ENCODE peak calls at places on chromosomes 5 and 9, in four cellular contexts. U, Y, Q and D are unnamed samples.

GRCh38 chr9:111700776-111701175 is 39.4 kb downstream of the GNG10 start:
- DNase-seq in U (no peak), Y (no peak), Q (no peak), D (no peak)

GRCh38 chr5:107894361-107894760 is 223.6 kb upstream of the EFNA5 start:
- DNase-seq in U (no peak), Y (no peak), Q (no peak), D (no peak)

GRCh38 chr5:73307645-73308346 is 134.8 kb downstream of the TMEM174 start:
- DNase-seq in U (no peak), Y (no peak), Q (no peak), D (no peak)

GRCh38 chr5:35876454-35876853 is 19.8 kb downstream of the IL7R start:
- DNase-seq in U (no peak), Y (no peak), Q (no peak), D (no peak)

GRCh38 chr9:78900500-78900899 is 603.6 kb downstream of the PSAT1 start:
- DNase-seq in U (no peak), Y (no peak), Q (no peak), D (no peak)

GRCh38 chr5:129670944-129671343 is 77.0 kb upstream of the MINAR2 start:
- DNase-seq in U (no peak), Y (no peak), Q (no peak), D (no peak)

GRCh38 chr9:98332405-98332831 is 77.0 kb upstream of the TBC1D2 start:
- DNase-seq in U (no peak), Y (no peak), Q (no peak), D (peak; percentile 72)

GRCh38 chr5:33824516-33825195 is 67.1 kb downstream of the ADAMTS12 start:
- DNase-seq in U (no peak), Y (peak; percentile 43), Q (no peak), D (no peak)

GRCh38 chr9:92294297-92294676 is 790 bp upstream of the IARS1 start:
- DNase-seq in U (no peak), Y (no peak), Q (no peak), D (no peak)

GRCh38 chr5:171390883-171391677 is 3.4 kb downstream of the NPM1 start:
- DNase-seq in U (no peak), Y (no peak), Q (no peak), D (no peak)

GRCh38 chr5:12072441-12072840 is 168.2 kb upstream of the CTNND2 start:
- DNase-seq in U (no peak), Y (no peak), Q (no peak), D (no peak)

GRCh38 chr9:6779417-6780241 is 21.9 kb downstream of the KDM4C start:
- DNase-seq in U (no peak), Y (no peak), Q (no peak), D (peak; percentile 31)

GRCh38 chr9:6780690-6781089 is 22.9 kb downstream of the KDM4C start:
- DNase-seq in U (no peak), Y (no peak), Q (no peak), D (no peak)

GRCh38 chr9:6782378-6782777 is 24.6 kb downstream of the KDM4C start:
- DNase-seq in U (no peak), Y (no peak), Q (no peak), D (no peak)

GRCh38 chr9:6781476-6781875 is 23.7 kb downstream of the KDM4C start:
- DNase-seq in U (no peak), Y (no peak), Q (no peak), D (no peak)

GRCh38 chr9:6777218-6777902 is 19.6 kb downstream of the KDM4C start:
- DNase-seq in U (peak; percentile 69), Y (no peak), Q (no peak), D (no peak)
- TF ChIP-seq EGR1 in U (peak; percentile 12), Y (no peak), Q (no peak), D (no peak)

GRCh38 chr9:19757745-19758144 is 31.1 kb downstream of the SLC24A2 start:
- DNase-seq in U (no peak), Y (no peak), Q (no peak), D (no peak)
- TF ChIP-seq EGR1 in U (no peak), Y (no peak), Q (no peak), D (no peak)

GRCh38 chr9:109255394-109255793 is 65.5 kb downstream of the EPB41L4B start:
- DNase-seq in U (no peak), Y (no peak), Q (no peak), D (no peak)

GRCh38 chr9:109252291-109252690 is 68.6 kb downstream of the EPB41L4B start:
- DNase-seq in U (no peak), Y (no peak), Q (no peak), D (no peak)

GRCh38 chr9:109253241-109253636 is 67.6 kb downstream of the EPB41L4B start:
- DNase-seq in U (no peak), Y (no peak), Q (no peak), D (no peak)

GRCh38 chr9:109253637-109254284 is 67.1 kb downstream of the EPB41L4B start:
- DNase-seq in U (no peak), Y (no peak), Q (peak; percentile 64), D (no peak)

GRCh38 chr9:109254317-109254716 is 66.5 kb downstream of the EPB41L4B start:
- DNase-seq in U (no peak), Y (no peak), Q (no peak), D (no peak)
- TF ChIP-seq EGR1 in U (no peak), Y (no peak), Q (no peak), D (no peak)

GRCh38 chr5:17096975-17097695 is 120.3 kb upstream of the BASP1 start:
- DNase-seq in U (no peak), Y (no peak), Q (no peak), D (no peak)
- TF ChIP-seq EGR1 in U (no peak), Y (no peak), Q (no peak), D (no peak)

GRCh38 chr5:9231842-9232241 is 314.0 kb downstream of the SEMA5A start:
- DNase-seq in U (no peak), Y (no peak), Q (no peak), D (no peak)
- TF ChIP-seq EGR1 in U (no peak), Y (no peak), Q (no peak), D (no peak)

GRCh38 chr5:146007270-146007669 is 70.9 kb downstream of the SH3RF2 start:
- DNase-seq in U (no peak), Y (no peak), Q (peak; percentile 27), D (no peak)
- TF ChIP-seq EGR1 in U (no peak), Y (no peak), Q (no peak), D (no peak)

DNA sequence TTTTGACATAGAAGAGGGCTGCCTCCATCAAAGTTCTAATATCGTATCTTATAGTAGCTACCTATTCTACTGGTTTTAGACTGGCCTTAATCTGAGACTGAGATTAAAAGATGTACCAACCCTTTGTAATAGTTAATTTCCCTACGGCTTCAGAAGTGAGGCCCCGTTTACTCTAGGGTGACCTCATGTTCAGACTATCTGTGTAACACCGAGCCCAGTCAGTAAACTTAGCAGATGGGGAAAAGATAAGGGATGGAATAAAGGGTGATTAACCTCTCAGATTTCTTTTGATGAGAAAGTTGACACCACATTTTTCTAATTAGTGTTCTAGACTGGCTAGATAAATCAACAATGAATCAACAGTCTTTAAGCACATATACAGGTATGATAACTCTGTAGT is 283.1 kb downstream of the KCTD16 start:
- DNase-seq in U (no peak), Y (no peak), Q (no peak), D (no peak)
- TF ChIP-seq EGR1 in U (no peak), Y (no peak), Q (no peak), D (no peak)